ENCODE peak calls at places on chromosomes 11 and 22, in ten cellular contexts. N is fibroblast of mammary gland, M is neural crest cell, T is SK-N-SH, K is heart right ventricle, H is right atrium auricular region, Y is LNCaP clone FGC, A is AG04449, L is ovary, W is psoas muscle. X is an unnamed sample.

GRCh38 chr22:35174398-35174797 is 82.9 kb upstream of the HMGXB4 start:
- DNase-seq in M (no peak), H (no peak), A (no peak), T (no peak), K (no peak), W (no peak), N (no peak), Y (no peak), L (no peak), X (no peak)

GRCh38 chr11:6655020-6655789 is 404 bp downstream of the DCHS1 start:
- DNase-seq in H (peak), Y (no peak), M (no peak), K (peak), A (no peak), T (peak), W (no peak), N (no peak), L (peak), X (no peak)

GRCh38 chr11:101346591-101346990 is 217.0 kb upstream of the PGR start:
- DNase-seq in K (no peak), H (no peak), T (no peak), N (peak), L (no peak), Y (no peak), M (no peak), W (no peak), A (peak), X (no peak)

GRCh38 chr11:73288873-73289707 is 17.0 kb downstream of the P2RY6 start:
- DNase-seq in T (peak), L (peak), M (peak), K (peak), H (peak), W (peak), N (peak), Y (no peak), A (no peak), X (peak)

GRCh38 chr11:104343578-104343977 is 179.6 kb upstream of the PDGFD start:
- DNase-seq in H (no peak), K (no peak), N (peak), M (no peak), L (no peak), T (no peak), W (no peak), A (no peak), Y (no peak), X (no peak)

GRCh38 chr11:1942541-1943260 is 4.4 kb upstream of the MRPL23 start:
- DNase-seq in Y (no peak), K (no peak), N (no peak), T (no peak), W (peak), M (peak), A (no peak), L (peak), H (no peak), X (no peak)

GRCh38 chr11:44960200-44960845 is 9.6 kb upstream of the TP53I11 start:
- DNase-seq in T (no peak), W (no peak), A (no peak), H (no peak), K (no peak), N (peak), M (no peak), Y (no peak), L (no peak), X (no peak)

GRCh38 chr11:65152157-65152556 is 17.8 kb upstream of the SYVN1 start:
- DNase-seq in W (no peak), L (no peak), N (no peak), A (no peak), K (no peak), T (no peak), Y (no peak), M (no peak), H (no peak), X (no peak)

GRCh38 chr11:10519630-10520029 is 21.4 kb downstream of the RNF141 start:
- DNase-seq in T (no peak), N (no peak), Y (no peak), K (no peak), A (no peak), W (no peak), M (no peak), H (no peak), L (no peak), X (no peak)

GRCh38 chr22:21961127-21961867 is 8.6 kb upstream of the PPM1F start:
- DNase-seq in A (no peak), K (no peak), Y (no peak), T (no peak), M (no peak), H (no peak), L (no peak), W (no peak), N (no peak), X (no peak)

GRCh38 chr11:122745111-122745510 is 89.6 kb downstream of the UBASH3B start:
- DNase-seq in T (no peak), H (no peak), K (no peak), L (no peak), A (no peak), N (no peak), M (no peak), W (no peak), Y (no peak), X (no peak)

GRCh38 chr22:37210041-37210803 is 2.1 kb downstream of the SSTR3 start:
- DNase-seq in L (no peak), M (no peak), H (no peak), K (no peak), W (peak), Y (no peak), N (no peak), A (no peak), T (peak), X (no peak)

GRCh38 chr11:78386551-78386950 is 31.1 kb downstream of the GAB2 start:
- DNase-seq in A (no peak), Y (no peak), L (no peak), M (no peak), T (no peak), W (no peak), N (no peak), K (no peak), H (no peak), X (no peak)

GRCh38 chr22:20155330-20156041 is 4.6 kb upstream of the CCDC188 start:
- DNase-seq in M (peak), K (peak), L (no peak), Y (no peak), H (no peak), T (peak), A (no peak), N (peak), W (peak), X (no peak)

GRCh38 chr22:20153945-20154344 is 3.1 kb upstream of the CCDC188 start:
- DNase-seq in M (no peak), L (no peak), K (no peak), N (no peak), Y (no peak), H (no peak), T (no peak), W (no peak), A (no peak), X (no peak)

GRCh38 chr22:20156042-20156389 is 5.2 kb upstream of the CCDC188 start:
- DNase-seq in N (no peak), Y (no peak), A (no peak), W (no peak), M (no peak), T (no peak), L (no peak), H (no peak), K (no peak), X (no peak)

GRCh38 chr22:20156611-20157415 is 6.0 kb upstream of the CCDC188 start:
- DNase-seq in T (peak), K (peak), M (peak), L (peak), H (peak), N (peak), W (peak), Y (peak), A (peak), X (peak)

GRCh38 chr22:20154602-20155183 is 3.8 kb upstream of the CCDC188 start:
- DNase-seq in M (peak), Y (no peak), N (no peak), T (peak), L (no peak), K (no peak), W (no peak), H (no peak), A (no peak), X (no peak)
- TF ChIP-seq CTCF in M (no peak), Y (no peak), N (no peak), T (peak), L (no peak), K (no peak), W (no peak), H (no peak), A (no peak), X (peak)

DNA sequence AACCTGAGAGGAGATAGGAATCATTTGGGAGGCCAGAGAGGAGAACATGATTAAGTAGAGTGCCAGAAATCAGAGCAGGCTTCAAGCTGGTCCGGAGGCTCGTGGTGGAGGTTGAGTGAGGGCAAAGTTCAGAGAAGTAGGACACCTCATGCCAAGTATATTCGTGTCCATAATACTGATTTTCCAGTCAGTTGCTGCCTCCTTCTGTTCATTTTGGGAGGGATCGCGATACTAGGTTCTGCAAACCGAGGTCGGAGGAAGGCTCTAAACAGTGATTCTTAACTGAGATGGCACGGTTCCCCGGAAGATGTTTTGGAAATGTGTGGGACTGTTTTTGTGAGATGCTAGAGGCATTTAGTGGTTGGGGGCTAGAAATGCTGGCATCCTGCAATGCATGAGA is 13.6 kb upstream of the CD3E start:
- DNase-seq in Y (no peak), K (no peak), N (peak), T (no peak), L (no peak), H (no peak), W (no peak), A (no peak), M (no peak), X (no peak)
- TF ChIP-seq CTCF in Y (peak), K (peak), N (peak), T (peak), L (no peak), H (no peak), W (peak), A (no peak), M (peak), X (peak)

GRCh38 chr22:38685761-38686160 is 4.0 kb downstream of the TOMM22 start:
- DNase-seq in K (no peak), T (no peak), Y (no peak), H (no peak), W (no peak), A (no peak), M (no peak), L (no peak), N (no peak), X (no peak)

GRCh38 chr22:38681784-38682335 is at the start of gene TOMM22:
- DNase-seq in L (peak), H (peak), M (peak), K (peak), W (peak), A (no peak), N (peak), Y (peak), T (peak), X (peak)
- TF ChIP-seq CTCF in L (peak), H (peak), M (peak), K (peak), W (peak), A (peak), N (peak), Y (peak), T (peak), X (peak)

DNA sequence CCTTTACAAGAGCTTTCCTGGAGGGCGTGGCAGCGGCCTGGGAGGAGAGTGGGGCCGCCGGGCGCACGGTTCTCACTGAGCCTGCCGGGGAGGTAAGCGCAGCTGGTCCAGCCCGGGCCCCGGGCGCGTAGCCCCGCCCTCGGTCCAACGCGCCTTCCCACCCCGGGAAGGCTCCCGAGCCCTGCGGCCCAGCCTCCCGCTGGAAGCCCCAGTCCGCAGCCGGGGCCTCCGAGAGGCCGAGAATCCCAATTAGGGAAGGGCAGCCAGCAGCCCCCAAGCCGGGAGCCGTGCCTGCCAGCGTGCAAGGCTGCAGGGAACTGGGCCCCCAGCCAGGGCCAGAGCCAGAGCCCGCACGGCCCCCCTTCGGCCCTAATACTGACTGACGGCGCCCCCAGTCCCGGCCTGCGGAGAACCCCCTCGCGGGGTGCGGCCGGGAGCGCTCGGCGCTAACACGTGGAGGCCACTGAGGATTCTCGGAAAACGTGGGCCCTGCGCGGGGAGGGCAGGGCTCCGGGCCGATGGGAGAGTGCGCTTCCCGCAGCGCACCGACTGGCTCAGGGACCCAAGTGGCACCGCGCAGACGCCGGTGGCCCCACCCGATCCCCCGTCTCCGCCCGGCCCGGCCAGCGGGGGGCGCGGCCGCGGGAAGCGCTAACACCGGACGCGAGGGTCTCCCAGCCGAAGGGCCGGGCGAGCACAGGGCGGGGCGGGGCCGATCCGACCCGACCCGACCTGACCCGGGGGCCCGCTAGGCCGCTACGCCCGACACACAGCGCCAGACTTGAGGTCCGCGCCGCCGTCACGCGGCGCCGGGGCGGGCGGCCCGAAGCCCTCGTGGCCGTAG is 5.7 kb downstream of the ZFTA start:
- DNase-seq in W (peak), M (peak), Y (no peak), T (peak), N (peak), K (peak), A (no peak), H (no peak), L (peak), X (peak)
- TF ChIP-seq CTCF in W (no peak), M (peak), Y (no peak), T (no peak), N (no peak), K (peak), A (no peak), H (no peak), L (peak), X (no peak)

GRCh38 chr22:38401336-38402084 is 53.5 kb downstream of the KCNJ4 start:
- DNase-seq in W (no peak), K (no peak), T (no peak), Y (no peak), A (no peak), L (no peak), N (no peak), H (no peak), M (no peak), X (no peak)

GRCh38 chr22:38402204-38402603 is 52.8 kb downstream of the KCNJ4 start:
- DNase-seq in M (no peak), H (no peak), W (no peak), K (no peak), N (no peak), Y (no peak), T (no peak), L (no peak), A (no peak), X (no peak)

GRCh38 chr22:38398609-38399401 is 56.2 kb downstream of the KCNJ4 start:
- DNase-seq in T (peak), A (no peak), K (peak), W (peak), N (peak), M (peak), Y (peak), L (peak), H (peak), X (peak)

GRCh38 chr22:38397189-38398097 is 57.6 kb downstream of the KCNJ4 start:
- DNase-seq in L (peak), Y (no peak), H (no peak), A (no peak), W (no peak), M (no peak), K (peak), N (peak), T (no peak), X (peak)
- TF ChIP-seq CTCF in L (no peak), Y (no peak), H (no peak), A (no peak), W (no peak), M (no peak), K (no peak), N (no peak), T (no peak), X (no peak)

GRCh38 chr22:38699784-38700183 is 959 bp downstream of the JOSD1 start:
- DNase-seq in W (no peak), M (no peak), A (no peak), N (peak), T (no peak), L (peak), K (no peak), H (no peak), Y (no peak), X (no peak)
- TF ChIP-seq CTCF in W (no peak), M (no peak), A (no peak), N (no peak), T (no peak), L (no peak), K (no peak), H (no peak), Y (no peak), X (no peak)